ENCODE peak calls at places on chromosomes 13 and 19, in four cellular contexts. C is omental fat pad, W is kidney tubule cell, O is type B pancreatic cell. X is an unnamed sample.
A peak's percentile ranks its signal among the peaks of the same experiment; 100 is the strongest.

GRCh38 chr13:91406619-91407018 is 8.2 kb downstream of the GPC5 start:
- DNase-seq in C (no peak), W (peak; percentile 40), O (no peak), X (no peak)

GRCh38 chr13:110610955-110611595 is 4.3 kb upstream of the NAXD start:
- DNase-seq in C (no peak), W (peak; percentile 41), O (no peak), X (no peak)

GRCh38 chr19:16328824-16329482 is 4.3 kb downstream of the KLF2 start:
- DNase-seq in C (no peak), W (no peak), O (no peak), X (no peak)

GRCh38 chr19:16180611-16181010 is 4.6 kb upstream of the FAM32A start:
- DNase-seq in C (no peak), W (peak; percentile 67), O (no peak), X (peak; percentile 62)

GRCh38 chr13:39577833-39578232 is 25.2 kb downstream of the LHFPL6 start:
- DNase-seq in C (no peak), W (peak; percentile 36), O (no peak), X (no peak)

GRCh38 chr19:45973564-45974338 is at the start of gene NOVA2:
- DNase-seq in C (no peak), W (peak; percentile 32), O (peak; percentile 83), X (peak; percentile 82)

GRCh38 chr13:76879211-76879875 is 6.9 kb downstream of the KCTD12 start:
- DNase-seq in C (no peak), W (peak; percentile 61), O (no peak), X (no peak)

GRCh38 chr13:27403252-27403678 is 21.2 kb upstream of the GTF3A start:
- DNase-seq in C (no peak), W (peak; percentile 85), O (no peak), X (peak; percentile 28)

GRCh38 chr19:20313894-20314293 is 146.9 kb downstream of the ZNF486 start:
- DNase-seq in C (no peak), W (no peak), O (no peak), X (no peak)

GRCh38 chr13:67343777-67344176 is 113.6 kb upstream of the PCDH9 start:
- DNase-seq in C (no peak), W (no peak), O (no peak), X (no peak)

GRCh38 chr13:93265800-93266199 is 39.2 kb downstream of the GPC6 start:
- DNase-seq in C (no peak), W (no peak), O (no peak), X (no peak)

GRCh38 chr19:5038631-5039271 is 69.8 kb downstream of the KDM4B start:
- DNase-seq in C (no peak), W (peak; percentile 33), O (no peak), X (peak; percentile 27)

X was measured in HTR-8/SVneo.